ENCODE peak calls at places on chromosomes 3 and 15, in five cellular contexts. N is kidney, D is IMR-90, P is H1, Q is mammary epithelial cell. S is an unnamed sample.

GRCh38 chr15:77025941-77026411 is 31.1 kb downstream of the PSTPIP1 start:
- DNase-seq in D (no peak), N (no peak), Q (no peak), P (no peak), S (peak; percentile 50)

GRCh38 chr15:27059610-27060202 is 88.7 kb downstream of the GABRG3 start:
- DNase-seq in Q (no peak), P (peak; percentile 13), D (peak; percentile 11), N (no peak), S (peak; percentile 90)

GRCh38 chr3:177195242-177195940 is 1.9 kb downstream of the TBL1XR1 start:
- DNase-seq in D (no peak), N (no peak), Q (peak; percentile 68), P (no peak), S (peak; percentile 62)

GRCh38 chr15:68195336-68196112 is 9.6 kb downstream of the CALML4 start:
- DNase-seq in Q (no peak), P (no peak), D (no peak), N (no peak), S (peak; percentile 31)

GRCh38 chr3:47227678-47228077 is 54.9 kb downstream of the KIF9 start:
- DNase-seq in Q (no peak), P (no peak), D (no peak), N (no peak), S (no peak)

GRCh38 chr3:123949606-123950005 is 11.4 kb downstream of the CCDC14 start:
- DNase-seq in P (no peak), D (peak; percentile 82), N (no peak), Q (peak; percentile 62), S (no peak)

GRCh38 chr3:191502583-191502982 is 41.6 kb downstream of the PYDC2 start:
- DNase-seq in P (no peak), N (no peak), D (no peak), Q (no peak), S (no peak)

GRCh38 chr3:36394176-36394575 is 13.9 kb downstream of the STAC start:
- DNase-seq in P (no peak), Q (peak; percentile 57), N (no peak), D (no peak), S (no peak)

GRCh38 chr15:43529141-43529540 is 11.7 kb downstream of the MAP1A start:
- DNase-seq in P (no peak), Q (no peak), N (no peak), D (no peak), S (no peak)

GRCh38 chr3:16290007-16290826 is 25.2 kb downstream of the OXNAD1 start:
- DNase-seq in Q (peak; percentile 28), N (no peak), D (peak; percentile 67), P (no peak), S (peak; percentile 71)

GRCh38 chr3:129756871-129757270 is 136.6 kb downstream of the TMCC1 start:
- DNase-seq in P (no peak), D (peak; percentile 66), Q (no peak), N (no peak), S (no peak)

GRCh38 chr3:102179321-102180290 is 255.2 kb upstream of the ZPLD1 start:
- DNase-seq in D (peak; percentile 58), N (no peak), Q (no peak), P (no peak), S (no peak)

GRCh38 chr15:31098953-31099740 is 2.4 kb downstream of the TRPM1 start:
- DNase-seq in Q (no peak), D (no peak), P (no peak), N (no peak), S (no peak)

GRCh38 chr3:105199217-105199616 is 167.5 kb upstream of the ALCAM start:
- DNase-seq in D (no peak), Q (no peak), P (no peak), N (no peak), S (no peak)

GRCh38 chr3:105195260-105195659 is 171.4 kb upstream of the ALCAM start:
- DNase-seq in Q (peak; percentile 14), D (peak; percentile 65), N (no peak), P (no peak), S (no peak)

GRCh38 chr3:105197863-105198262 is 168.8 kb upstream of the ALCAM start:
- DNase-seq in P (no peak), Q (no peak), N (no peak), D (no peak), S (no peak)
- H3K4me3 ChIP-seq in P (no peak overlapping the region), Q (no peak overlapping the region), N (no peak overlapping the region), D (no peak overlapping the region), S (no peak overlapping the region)

GRCh38 chr3:58004972-58005371 is 3.2 kb upstream of the FLNB start:
- DNase-seq in Q (peak; percentile 91), P (no peak), D (peak; percentile 91), N (no peak), S (no peak)

GRCh38 chr3:58009026-58009748 is 965 bp downstream of the FLNB start:
- DNase-seq in P (no peak), N (peak; percentile 81), D (no peak), Q (no peak), S (peak; percentile 76)

GRCh38 chr3:58005662-58006061 is 2.6 kb upstream of the FLNB start:
- DNase-seq in D (peak; percentile 76), Q (peak; percentile 97), P (no peak), N (no peak), S (no peak)

GRCh38 chr3:58008140-58009025 is at the start of gene FLNB:
- DNase-seq in N (peak; percentile 93), P (no peak), D (peak; percentile 54), Q (peak; percentile 66), S (peak; percentile 96)

GRCh38 chr3:58006661-58007060 is 1.6 kb upstream of the FLNB start:
- DNase-seq in P (no peak), Q (peak; percentile 47), D (no peak), N (no peak), S (peak; percentile 69)
- H3K27ac ChIP-seq in P (no peak overlapping the region), Q (peak overlapping the region; percentile 96), D (no peak overlapping the region), N (no peak overlapping the region), S (no peak overlapping the region)

DNA sequence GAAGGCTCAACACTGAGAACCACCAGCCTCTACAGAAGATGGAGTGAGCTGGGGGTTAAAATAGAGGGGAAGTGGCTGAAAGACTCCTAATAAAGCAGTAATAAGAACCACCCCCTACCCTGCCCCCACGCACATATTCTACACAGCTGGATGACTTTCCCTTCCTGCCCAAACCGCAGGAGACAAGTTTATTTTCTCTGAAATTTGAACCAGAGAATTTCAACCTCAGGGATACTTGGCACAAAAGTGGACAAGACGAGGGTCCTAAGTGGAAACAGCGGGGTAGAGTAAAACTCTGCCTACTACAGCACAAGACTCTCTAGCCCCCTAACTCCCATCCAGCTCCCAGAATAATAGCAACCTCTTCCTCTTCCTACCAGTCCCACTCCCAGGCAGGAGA is 28.4 kb downstream of the USF3 start:
- DNase-seq in Q (no peak), P (no peak), D (peak; percentile 74), N (no peak), S (no peak)
- H3K9ac ChIP-seq in Q (no peak overlapping the region), P (no peak overlapping the region), D (peak overlapping the region; percentile 55), N (no peak overlapping the region), S (no peak overlapping the region)

DNA sequence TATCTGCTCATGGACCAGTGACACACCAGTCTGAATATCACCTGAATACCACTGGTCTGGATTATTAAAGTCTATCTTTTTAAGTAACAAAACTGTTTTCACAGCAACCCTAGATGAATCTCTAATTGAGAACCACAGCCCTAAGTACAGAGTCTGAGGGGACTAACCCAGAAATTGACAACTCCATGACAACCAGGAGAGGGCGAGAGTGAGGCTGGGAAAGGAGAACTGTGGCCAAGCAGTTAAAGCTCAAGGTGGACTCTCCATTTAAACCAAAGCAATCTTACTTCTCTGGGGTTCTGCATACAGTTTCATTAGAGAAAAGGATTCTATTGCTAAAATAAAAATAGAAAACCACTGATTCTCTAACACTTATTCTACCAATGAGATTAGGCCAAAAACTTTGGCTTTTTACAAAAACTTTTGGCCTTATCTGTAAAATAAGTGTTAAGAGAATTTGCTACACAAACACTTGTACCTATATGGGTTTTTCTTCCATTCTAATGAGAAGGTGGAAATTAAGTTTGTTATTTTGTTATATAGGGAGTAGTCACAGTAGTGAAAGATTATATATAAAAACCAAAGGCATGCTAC is 11.4 kb downstream of the NEK10 start:
- DNase-seq in N (no peak), D (peak; percentile 56), Q (peak; percentile 38), P (peak; percentile 25), S (peak; percentile 86)
- H3K4me3 ChIP-seq in N (no peak overlapping the region), D (no peak overlapping the region), Q (no peak overlapping the region), P (no peak overlapping the region), S (no peak overlapping the region)

DNA sequence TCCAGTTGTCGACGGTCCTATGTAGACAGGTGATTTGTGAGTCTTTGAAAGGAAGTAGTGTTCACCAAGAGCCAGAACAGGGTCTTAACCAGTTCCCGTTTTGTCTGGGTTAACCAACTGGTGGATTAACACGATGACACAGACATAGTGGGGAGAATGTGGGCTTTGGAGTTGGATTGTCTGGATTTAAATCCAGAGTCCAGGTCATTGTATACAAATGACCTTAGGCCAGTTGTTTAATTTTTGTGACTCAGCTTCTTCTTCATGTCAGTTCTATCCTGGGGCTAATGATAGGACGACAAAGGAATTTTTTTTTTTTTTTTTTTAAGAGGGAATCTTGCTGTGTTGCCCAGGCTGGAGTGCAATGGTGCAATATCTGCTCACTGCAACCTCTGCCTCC is 126.7 kb downstream of the LPP start:
- DNase-seq in Q (no peak), N (no peak), P (no peak), D (peak; percentile 33), S (no peak)
- H3K27ac ChIP-seq in Q (no peak overlapping the region), N (no peak overlapping the region), P (no peak overlapping the region), D (no peak overlapping the region), S (no peak overlapping the region)

DNA sequence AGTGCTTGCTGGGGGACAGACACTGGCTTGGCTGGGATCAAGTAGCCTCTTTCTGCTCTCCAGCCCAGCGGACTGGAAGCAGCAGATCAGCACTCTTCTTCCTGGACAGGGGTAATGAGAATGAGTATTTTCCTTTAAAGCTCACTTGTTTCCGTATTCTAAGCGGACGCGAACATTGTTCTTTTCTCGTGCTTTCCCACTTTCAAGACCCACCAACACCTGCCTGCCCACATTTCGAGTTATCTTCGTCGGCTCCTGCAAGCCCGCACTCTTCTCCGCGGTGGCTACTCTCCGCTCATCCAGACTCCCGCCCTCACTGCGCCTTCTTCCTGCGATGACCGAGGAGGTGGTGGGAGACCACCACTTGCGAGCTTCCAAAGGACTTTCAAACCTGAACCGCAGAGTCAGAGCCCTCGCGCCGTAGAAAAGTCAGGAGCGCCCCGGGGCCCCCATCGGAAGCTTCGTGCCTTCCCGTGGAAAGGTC is 1.6 kb upstream of the PPM1L start:
- DNase-seq in D (peak; percentile 53), N (no peak), Q (peak; percentile 47), P (no peak), S (peak; percentile 83)
- H3K9ac ChIP-seq in D (peak overlapping the region; percentile 36), N (peak overlapping the region; percentile 70), Q (peak overlapping the region; percentile 52), P (peak overlapping the region; percentile 8), S (no peak overlapping the region)

DNA sequence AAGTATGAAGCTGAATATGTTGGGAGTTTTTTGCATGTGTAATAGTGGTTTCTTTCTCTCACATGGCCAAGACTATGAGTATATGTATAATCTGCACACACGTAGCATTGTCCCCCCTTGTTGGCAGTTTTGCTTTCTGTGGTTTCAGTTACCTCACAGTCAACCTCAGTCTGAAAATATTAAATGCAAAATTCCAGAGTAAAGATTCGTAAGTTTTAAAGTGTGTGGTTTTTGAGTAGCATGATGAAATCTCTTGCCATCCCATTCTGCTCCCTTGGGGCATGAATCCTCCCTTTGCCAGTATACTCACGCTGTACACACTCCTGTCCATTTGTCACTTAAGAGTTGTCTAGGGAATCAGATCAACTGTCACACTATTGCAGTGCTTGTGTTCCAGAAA is 742.0 kb upstream of the CCDC54 start:
- DNase-seq in Q (peak; percentile 90), D (peak; percentile 91), P (no peak), N (no peak), S (no peak)
- H3K4me3 ChIP-seq in Q (no peak overlapping the region), D (no peak overlapping the region), P (no peak overlapping the region), N (no peak overlapping the region), S (no peak overlapping the region)